ENCODE peak calls at places on chromosomes 3 and 15, in seven cellular contexts. Z is psoas muscle; A is activated CD8-positive, alpha-beta memory T cell treated with anti-CD3 and anti-CD28 coated beads for 48 hours; Y is MV-4-11; B is activated CD4-positive, alpha-beta T cell treated with anti-CD3 and anti-CD28 coated beads for 36 hours; D is M059J; W is fibroblast of lung. G is an unnamed sample.

GRCh38 chr3:45868213-45868612 is 18.1 kb upstream of the CCR9 start:
- DNase-seq in Z (no peak), A (no peak), Y (peak), B (no peak), D (no peak), W (no peak), G (no peak)

GRCh38 chr3:117192888-117193287 is 483.3 kb downstream of the TUSC7 start:
- DNase-seq in Z (no peak), A (no peak), Y (no peak), B (no peak), D (no peak), W (no peak), G (no peak)

GRCh38 chr3:101091489-101091888 is 98.3 kb upstream of the ABI3BP start:
- DNase-seq in Z (no peak), A (no peak), Y (no peak), B (no peak), D (peak), W (no peak), G (no peak)

GRCh38 chr3:12471228-12471627 is 13.1 kb upstream of the TSEN2 start:
- DNase-seq in Z (no peak), A (no peak), Y (peak), B (peak), D (peak), W (no peak), G (no peak)

GRCh38 chr3:18429021-18429745 is 4.0 kb upstream of the SATB1 start:
- DNase-seq in Z (no peak), A (no peak), Y (peak), B (peak), D (no peak), W (no peak), G (no peak)

GRCh38 chr3:168696119-168696518 is 600.4 kb upstream of the GOLIM4 start:
- DNase-seq in Z (no peak), A (no peak), Y (no peak), B (no peak), D (no peak), W (no peak), G (no peak)

GRCh38 chr15:71748327-71748726 is 62.0 kb upstream of the NR2E3 start:
- DNase-seq in Z (no peak), A (no peak), Y (no peak), B (no peak), D (peak), W (peak), G (no peak)

GRCh38 chr15:91338763-91339162 is 238.7 kb downstream of the SV2B start:
- DNase-seq in Z (no peak), A (no peak), Y (peak), B (peak), D (peak), W (peak), G (no peak)

GRCh38 chr3:177523991-177524438 is 326.7 kb upstream of the TBL1XR1 start:
- DNase-seq in Z (no peak), A (no peak), Y (peak), B (no peak), D (peak), W (peak), G (no peak)

GRCh38 chr3:127984241-127984975 is 67.8 kb upstream of the SEC61A1 start:
- DNase-seq in Z (no peak), A (no peak), Y (no peak), B (no peak), D (peak), W (no peak), G (no peak)

GRCh38 chr15:77547801-77548607 is 84.7 kb downstream of the LINGO1 start:
- DNase-seq in Z (peak), A (no peak), Y (no peak), B (no peak), D (no peak), W (no peak), G (no peak)

G was measured in heart right ventricle.